ENCODE peak calls at places on chromosomes 7 and 10, in four cellular contexts. Z is HCT116, Q is endothelial cell of umbilical vein, N is K562. X is an unnamed sample.

GRCh38 chr7:12684733-12685132 is 2.7 kb upstream of the ARL4A start:
- DNase-seq in Z (no peak), Q (no peak), N (no peak), X (no peak)

GRCh38 chr7:28315565-28316420 is 96.5 kb upstream of the CREB5 start:
- DNase-seq in N (no peak), Q (no peak), Z (no peak), X (peak)

GRCh38 chr10:49649294-49649693 is 30.2 kb upstream of the C10orf53 start:
- DNase-seq in N (no peak), Z (no peak), Q (no peak), X (no peak)

GRCh38 chr7:50303894-50304157 is 690 bp upstream of the IKZF1 start:
- DNase-seq in Q (no peak), Z (no peak), N (peak), X (no peak)

GRCh38 chr10:13100349-13101294 is 659 bp downstream of the OPTN start:
- DNase-seq in Q (peak), Z (no peak), N (peak), X (peak)

GRCh38 chr10:118701529-118702323 is 53.0 kb downstream of the CACUL1 start:
- DNase-seq in Z (no peak), Q (no peak), N (no peak), X (peak)

GRCh38 chr10:21002097-21002878 is 105.2 kb upstream of the NEBL start:
- DNase-seq in N (no peak), Z (no peak), Q (peak), X (peak)

GRCh38 chr7:601573-602340 is 82.1 kb upstream of the PDGFA start:
- DNase-seq in Q (peak), N (no peak), Z (no peak), X (peak)

GRCh38 chr10:98563811-98564210 is 117.1 kb upstream of the HPS1 start:
- DNase-seq in Q (peak), Z (no peak), N (no peak), X (no peak)

GRCh38 chr7:1274876-1275684 is 42.4 kb downstream of the UNCX start:
- DNase-seq in N (no peak), Z (no peak), Q (no peak), X (no peak)

GRCh38 chr10:69558559-69558958 is 14.7 kb downstream of the NEUROG3 start:
- DNase-seq in Q (no peak), Z (no peak), N (no peak), X (no peak)

GRCh38 chr7:8065356-8065813 is 96.8 kb downstream of the GLCCI1 start:
- DNase-seq in N (no peak), Q (no peak), Z (no peak), X (peak)

GRCh38 chr7:141477866-141478265 is 73.3 kb upstream of the AGK start:
- DNase-seq in Q (no peak), N (no peak), Z (no peak), X (no peak)

GRCh38 chr7:55545496-55545895 is 26.8 kb downstream of the VOPP1 start:
- DNase-seq in Q (no peak), N (no peak), Z (no peak), X (peak)

GRCh38 chr7:31735991-31736982 is 49.3 kb downstream of the PPP1R17 start:
- DNase-seq in Z (peak), Q (peak), N (peak), X (peak)

GRCh38 chr10:692682-693351 is 3.3 kb upstream of the DIP2C start:
- DNase-seq in Q (no peak), Z (no peak), N (no peak), X (no peak)
- TF ChIP-seq CTCF in Q (no peak), Z (no peak), N (no peak), X (no peak)

GRCh38 chr7:132650498-132650897 is 74.2 kb upstream of the PLXNA4 start:
- DNase-seq in Z (no peak), N (no peak), Q (no peak), X (peak)
- H3K4me2 ChIP-seq in Z (no peak), N (no peak), Q (no peak), X (peak)

GRCh38 chr10:4088354-4089066 is 303.5 kb upstream of the KLF6 start:
- DNase-seq in N (no peak), Q (no peak), Z (no peak), X (no peak)
- TF ChIP-seq CTCF in N (no peak), Q (no peak), Z (no peak), X (no peak)

GRCh38 chr10:34812771-34813170 is 2.3 kb downstream of the PARD3 start:
- DNase-seq in Q (no peak), N (no peak), Z (no peak), X (no peak)

GRCh38 chr10:34811126-34811967 is 3.7 kb downstream of the PARD3 start:
- DNase-seq in N (no peak), Q (no peak), Z (no peak), X (no peak)

GRCh38 chr10:34809796-34810195 is 5.3 kb downstream of the PARD3 start:
- DNase-seq in Z (no peak), Q (no peak), N (no peak), X (peak)

GRCh38 chr10:34813626-34814227 is 1.4 kb downstream of the PARD3 start:
- DNase-seq in Q (peak), N (no peak), Z (no peak), X (peak)

GRCh38 chr10:34811968-34812514 is 3.1 kb downstream of the PARD3 start:
- DNase-seq in Z (no peak), Q (no peak), N (no peak), X (peak)
- H3K4me2 ChIP-seq in Z (no peak), Q (no peak), N (no peak), X (no peak)

DNA sequence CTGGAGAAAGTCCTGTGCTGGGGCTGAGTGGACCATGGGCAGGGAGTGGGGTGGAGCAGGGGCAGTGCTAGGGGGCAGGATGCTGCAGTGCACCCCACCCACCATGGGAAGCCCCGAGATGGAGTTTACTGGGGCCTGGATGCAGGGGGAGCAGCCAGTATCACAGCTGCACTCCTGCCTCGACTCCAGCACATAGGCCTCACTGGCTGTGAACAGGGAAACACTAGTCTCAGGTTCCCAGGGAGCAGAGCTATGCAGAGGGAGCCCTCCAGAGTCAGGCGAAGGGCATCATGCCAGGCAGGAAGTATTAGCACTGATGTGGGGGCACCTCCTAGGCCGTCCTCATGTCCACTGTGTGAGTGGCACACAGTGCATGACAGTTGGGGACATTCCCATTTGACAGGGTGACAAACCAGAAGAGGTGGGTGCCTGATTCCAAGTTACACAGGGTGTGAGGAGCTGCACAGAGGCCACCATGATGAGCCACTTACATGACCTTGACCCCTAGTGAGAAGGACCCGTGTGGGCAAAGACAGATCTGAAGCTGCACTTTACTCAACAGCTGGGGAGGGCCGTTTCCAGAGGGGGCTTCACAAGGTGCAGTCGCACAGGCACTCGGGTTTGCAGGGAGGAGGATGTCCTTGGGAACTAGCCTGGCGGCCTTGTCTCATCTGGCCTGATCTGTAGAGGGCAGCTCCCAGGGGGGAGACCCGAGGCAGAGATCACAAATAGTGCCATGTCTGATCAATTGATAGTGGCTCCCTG is 69.9 kb upstream of the LRRC4 start:
- DNase-seq in Z (no peak), N (no peak), Q (no peak), X (no peak)
- TF ChIP-seq CTCF in Z (no peak), N (no peak), Q (no peak), X (no peak)

GRCh38 chr10:63573068-63573697 is 52.0 kb downstream of the REEP3 start:
- DNase-seq in N (no peak), Z (no peak), Q (peak), X (peak)
- H3K4me2 ChIP-seq in N (no peak), Z (no peak), Q (peak), X (peak)

GRCh38 chr7:140284062-140284461 is 107.3 kb upstream of the KDM7A start:
- DNase-seq in N (no peak), Z (no peak), Q (no peak), X (no peak)
- TF ChIP-seq CTCF in N (no peak), Z (no peak), Q (no peak), X (no peak)

GRCh38 chr7:150401424-150401790 is 22.3 kb downstream of the ZNF775 start:
- DNase-seq in Q (no peak), N (no peak), Z (no peak), X (no peak)
- H3K4me2 ChIP-seq in Q (no peak), N (no peak), Z (no peak), X (no peak)

GRCh38 chr10:24824536-24824935 is 100.8 kb upstream of the ARHGAP21 start:
- DNase-seq in Z (no peak), N (no peak), Q (no peak), X (no peak)

GRCh38 chr10:24821986-24822385 is 98.3 kb upstream of the ARHGAP21 start:
- DNase-seq in Z (peak), N (no peak), Q (no peak), X (peak)

GRCh38 chr10:24824124-24824523 is 100.4 kb upstream of the ARHGAP21 start:
- DNase-seq in Z (no peak), Q (peak), N (no peak), X (peak)

GRCh38 chr10:24820616-24821015 is 96.9 kb upstream of the ARHGAP21 start:
- DNase-seq in Z (no peak), Q (no peak), N (no peak), X (no peak)

DNA sequence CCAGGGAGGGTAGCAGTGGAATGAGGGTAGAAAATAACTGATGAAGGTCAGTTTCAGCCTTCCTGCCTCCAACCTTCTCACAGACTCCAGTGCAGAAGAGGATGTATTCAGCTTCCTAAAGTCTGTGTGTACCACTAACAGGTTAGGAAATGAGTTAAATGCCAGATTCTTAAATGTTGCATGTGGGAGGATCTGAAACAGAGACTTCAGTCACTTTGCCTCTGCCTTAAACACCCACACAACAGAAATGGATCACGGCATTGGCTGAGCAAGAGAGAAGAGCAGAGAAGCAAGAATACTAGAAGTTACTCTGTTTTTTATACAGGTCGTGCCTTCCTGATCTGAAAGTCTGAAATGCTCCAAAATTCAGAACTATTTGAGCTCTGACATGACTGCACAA is 98.9 kb upstream of the ARHGAP21 start:
- DNase-seq in Z (no peak), Q (no peak), N (no peak), X (no peak)
- TF ChIP-seq CTCF in Z (no peak), Q (no peak), N (no peak), X (no peak)

GRCh38 chr7:38330048-38330447 is 56.6 kb upstream of the TARP start:
- DNase-seq in Z (no peak), Q (no peak), N (no peak), X (no peak)

GRCh38 chr7:38330861-38331709 is 57.6 kb upstream of the TARP start:
- DNase-seq in Z (no peak), N (peak), Q (no peak), X (no peak)

GRCh38 chr7:38335490-38336135 is 62.2 kb upstream of the TARP start:
- DNase-seq in Z (peak), N (peak), Q (peak), X (peak)

GRCh38 chr7:38335123-38335489 is 61.7 kb upstream of the TARP start:
- DNase-seq in Q (no peak), Z (no peak), N (no peak), X (no peak)

GRCh38 chr7:38334163-38334562 is 60.7 kb upstream of the TARP start:
- DNase-seq in Z (no peak), N (no peak), Q (no peak), X (no peak)
- H3K4me2 ChIP-seq in Z (no peak), N (no peak), Q (no peak), X (no peak)